ENCODE peak calls at places on chromosomes 5 and 9, in seven cellular contexts. Q is putamen, Y is T-helper 2 cell, E is cardiac muscle cell, S is NCI-H69, V is fibroblast of villous mesenchyme, W is fibroblast of lung. I is an unnamed sample.
A peak's percentile ranks its signal among the peaks of the same experiment; 100 is the strongest.

GRCh38 chr9:84500218-84500617 is 159.7 kb upstream of the SLC28A3 start:
- DNase-seq in Q (no peak), Y (no peak), E (no peak), S (no peak), V (no peak), W (no peak), I (no peak)

GRCh38 chr5:169350759-169351240 is 49.9 kb upstream of the SLIT3 start:
- DNase-seq in Q (no peak), Y (no peak), E (no peak), S (no peak), V (peak; percentile 72), W (peak; percentile 87), I (peak; percentile 70)

GRCh38 chr5:168528521-168529360 is at the start of gene FBLL1:
- DNase-seq in Q (peak; percentile 35), Y (no peak), E (peak; percentile 85), S (peak; percentile 87), V (peak; percentile 28), W (peak; percentile 43), I (peak; percentile 42)

GRCh38 chr5:35852084-35852734 is 4.5 kb upstream of the IL7R start:
- DNase-seq in Q (no peak), Y (no peak), E (no peak), S (no peak), V (no peak), W (no peak), I (peak; percentile 11)

GRCh38 chr5:10106806-10107205 is 142.9 kb downstream of the ATPSCKMT start:
- DNase-seq in Q (no peak), Y (no peak), E (no peak), S (no peak), V (no peak), W (no peak), I (peak; percentile 21)

GRCh38 chr9:35776018-35776417 is 15.4 kb upstream of the NPR2 start:
- DNase-seq in Q (no peak), Y (no peak), E (no peak), S (peak; percentile 95), V (no peak), W (no peak), I (no peak)

GRCh38 chr5:113065626-113066025 is 89.0 kb downstream of the DCP2 start:
- DNase-seq in Q (no peak), Y (no peak), E (no peak), S (no peak), V (no peak), W (no peak), I (no peak)

GRCh38 chr5:90783460-90784333 is 225.1 kb downstream of the ADGRV1 start:
- DNase-seq in Q (peak; percentile 67), Y (no peak), E (peak; percentile 83), S (peak; percentile 76), V (peak; percentile 63), W (peak; percentile 71), I (peak; percentile 82)

GRCh38 chr9:134915046-134915930 is 2.4 kb downstream of the FCN1 start:
- DNase-seq in Q (no peak), Y (no peak), E (no peak), S (no peak), V (no peak), W (no peak), I (no peak)